ENCODE peak calls at places on chromosome X, in four cellular contexts. J, X, Y and V are unnamed samples.

GRCh38 chrX:97446298-97446882 is 562.7 kb downstream of the RPA4 start:
- DNase-seq in J (no peak), X (no peak), Y (no peak), V (no peak)

GRCh38 chrX:53188763-53189162 is 36.2 kb downstream of the KDM5C start:
- DNase-seq in J (peak; percentile 78), X (no peak), Y (no peak), V (no peak)

GRCh38 chrX:103356023-103356798 is at the start of gene TCEAL9:
- DNase-seq in J (peak; percentile 40), X (peak; percentile 51), Y (peak; percentile 84), V (no peak)

GRCh38 chrX:44898411-44899221 is 25.6 kb downstream of the KDM6A start:
- DNase-seq in J (peak; percentile 57), X (no peak), Y (no peak), V (no peak)

GRCh38 chrX:68841251-68842049 is 12.6 kb downstream of the EFNB1 start:
- DNase-seq in J (no peak), X (no peak), Y (no peak), V (no peak)

GRCh38 chrX:134908235-134908834 is 82.5 kb upstream of the SMIM10 start:
- DNase-seq in J (no peak), X (no peak), Y (no peak), V (no peak)

GRCh38 chrX:135295238-135295943 is 13.9 kb upstream of the ETDC start:
- DNase-seq in J (peak; percentile 60), X (peak; percentile 3), Y (no peak), V (no peak)

GRCh38 chrX:22081475-22082092 is 49.5 kb downstream of the PHEX start:
- DNase-seq in J (peak; percentile 64), X (peak; percentile 20), Y (peak; percentile 54), V (no peak)

GRCh38 chrX:120604359-120604782 is 470 bp downstream of the MCTS1 start:
- DNase-seq in J (peak; percentile 65), X (no peak), Y (no peak), V (no peak)

GRCh38 chrX:19958530-19959486 is 32.1 kb downstream of the BCLAF3 start:
- DNase-seq in J (no peak), X (no peak), Y (no peak), V (no peak)

GRCh38 chrX:69140837-69141236 is 24.4 kb downstream of the PJA1 start:
- DNase-seq in J (no peak), X (no peak), Y (no peak), V (no peak)

GRCh38 chrX:18973527-18974192 is 10.3 kb downstream of the PHKA2 start:
- DNase-seq in J (no peak), X (no peak), Y (no peak), V (no peak)

GRCh38 chrX:66675541-66675940 is 36.7 kb upstream of the EDA2R start:
- DNase-seq in J (no peak), X (no peak), Y (no peak), V (no peak)

GRCh38 chrX:48278958-48279357 is 23.8 kb downstream of the SSX1 start:
- DNase-seq in J (peak; percentile 0), X (no peak), Y (no peak), V (no peak)

GRCh38 chrX:23699636-23700194 is 32.4 kb downstream of the PRDX4 start:
- DNase-seq in J (no peak), X (no peak), Y (peak; percentile 19), V (no peak)

GRCh38 chrX:72306851-72307645 is 1.3 kb upstream of the CITED1 start:
- DNase-seq in J (peak; percentile 34), X (peak; percentile 37), Y (peak; percentile 41), V (no peak)

GRCh38 chrX:43349363-43349762 is 306.7 kb upstream of the MAOA start:
- DNase-seq in J (peak; percentile 65), X (no peak), Y (no peak), V (no peak)

GRCh38 chrX:129750971-129751370 is 12.2 kb downstream of the XPNPEP2 start:
- DNase-seq in J (no peak), X (no peak), Y (no peak), V (no peak)

GRCh38 chrX:109624641-109625311 is at the start of gene KCNE5:
- DNase-seq in J (no peak), X (no peak), Y (no peak), V (no peak)

GRCh38 chrX:27565992-27566391 is 24.2 kb upstream of the DCAF8L2 start:
- DNase-seq in J (no peak), X (peak; percentile 15), Y (no peak), V (no peak)

GRCh38 chrX:101485212-101486064 is at the start of gene ARMCX4:
- DNase-seq in J (peak; percentile 21), X (peak; percentile 26), Y (peak; percentile 57), V (no peak)

GRCh38 chrX:34893741-34894140 is 48.9 kb upstream of the FAM47B start:
- DNase-seq in J (no peak), X (no peak), Y (no peak), V (no peak)

GRCh38 chrX:74420194-74421035 is 878 bp upstream of the SLC16A2 start:
- DNase-seq in J (no peak), X (peak; percentile 16), Y (peak; percentile 78), V (no peak)

GRCh38 chrX:153882086-153882498 is 3.9 kb downstream of the L1CAM start:
- DNase-seq in J (no peak), X (no peak), Y (no peak), V (no peak)

GRCh38 chrX:153476628-153477027 is 6.3 kb upstream of the HAUS7 start:
- DNase-seq in J (no peak), X (no peak), Y (peak; percentile 65), V (no peak)

GRCh38 chrX:35046646-35047231 is 104.1 kb downstream of the FAM47B start:
- DNase-seq in J (no peak), X (no peak), Y (no peak), V (no peak)

GRCh38 chrX:19870710-19871490 is 16.5 kb downstream of the SH3KBP1 start:
- DNase-seq in J (no peak), X (no peak), Y (no peak), V (no peak)

GRCh38 chrX:42714981-42715688 is 62.8 kb downstream of the PPP1R2C start:
- DNase-seq in J (no peak), X (no peak), Y (no peak), V (no peak)

GRCh38 chrX:152850465-152850864 is 19.6 kb downstream of the NSDHL start:
- DNase-seq in J (no peak), X (no peak), Y (no peak), V (no peak)

DNA sequence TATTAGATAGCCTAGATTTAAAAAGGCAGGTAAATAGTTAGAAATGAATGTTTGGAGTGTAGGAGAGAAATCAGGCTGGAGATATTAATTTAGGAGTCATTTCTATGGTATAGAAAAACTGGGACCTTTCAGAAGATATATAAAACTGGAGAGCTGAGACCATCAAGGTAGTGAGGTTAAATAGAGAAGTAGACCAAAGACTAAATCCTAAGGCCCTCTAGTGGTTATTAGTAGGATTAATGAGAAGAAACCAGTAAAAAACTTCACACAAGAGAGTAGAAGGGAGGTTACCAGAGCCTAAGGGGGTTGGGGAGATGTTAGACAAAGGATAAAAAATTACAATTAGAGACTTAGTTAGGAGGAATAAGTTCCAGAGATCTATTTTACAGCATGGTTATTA is 351.0 kb upstream of the SPANXN1 start:
- DNase-seq in J (no peak), X (no peak), Y (no peak), V (no peak)
- TF ChIP-seq CTCF in J (no peak), X (no peak), Y (no peak), V (peak; percentile 16)

GRCh38 chrX:40543661-40544328 is 37.0 kb upstream of the ATP6AP2 start:
- DNase-seq in J (peak; percentile 49), X (peak; percentile 29), Y (peak; percentile 33), V (peak; percentile 51)

GRCh38 chrX:40544343-40545250 is 36.2 kb upstream of the ATP6AP2 start:
- DNase-seq in J (no peak), X (no peak), Y (no peak), V (no peak)

GRCh38 chrX:40542972-40543371 is 37.8 kb upstream of the ATP6AP2 start:
- DNase-seq in J (no peak), X (no peak), Y (no peak), V (no peak)

GRCh38 chrX:40550069-40550468 is 30.7 kb upstream of the ATP6AP2 start:
- DNase-seq in J (no peak), X (no peak), Y (no peak), V (no peak)

DNA sequence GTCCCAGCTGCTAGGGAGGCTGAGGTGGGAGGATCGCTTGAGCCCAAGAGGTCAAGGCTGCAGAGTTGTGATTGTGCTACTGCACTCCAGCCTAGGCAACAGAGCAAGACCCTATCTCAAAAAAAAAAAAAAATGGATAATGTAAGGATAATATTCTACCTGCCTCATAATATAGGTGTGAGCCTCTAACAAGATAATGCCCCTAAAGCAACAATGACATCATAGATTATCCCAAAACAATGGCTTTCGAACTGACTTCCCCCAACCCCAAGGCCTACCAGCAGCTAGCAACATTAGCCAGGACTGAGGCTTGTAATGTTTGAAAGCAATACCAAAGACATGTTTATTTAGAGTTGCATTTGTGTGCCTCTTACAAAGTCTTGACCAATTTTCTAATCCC is 33.9 kb upstream of the ATP6AP2 start:
- DNase-seq in J (no peak), X (no peak), Y (no peak), V (no peak)
- H3K4me3 ChIP-seq in J (no peak overlapping the region), X (no peak overlapping the region), Y (no peak overlapping the region), V (no peak overlapping the region)

DNA sequence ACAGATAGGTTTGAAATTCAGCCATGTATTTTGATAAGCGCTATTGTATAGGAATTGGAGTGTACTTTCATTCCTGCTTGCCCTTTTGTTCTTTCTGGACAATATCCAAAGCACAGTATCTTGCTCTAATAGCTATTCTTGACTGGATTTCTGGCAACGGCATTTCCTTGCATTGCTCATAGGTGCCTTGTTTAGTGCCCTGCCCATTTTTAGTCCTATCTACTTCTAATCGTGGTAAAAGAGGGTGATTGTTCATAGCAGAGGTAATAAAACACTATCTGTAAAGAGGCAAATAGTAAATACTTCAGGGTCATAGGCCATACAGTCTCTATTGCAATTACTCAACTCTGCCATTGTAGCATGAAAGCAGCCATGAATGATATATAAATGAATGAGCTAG is 155.9 kb downstream of the IL1RAPL2 start:
- DNase-seq in J (no peak), X (no peak), Y (no peak), V (no peak)
- TF ChIP-seq CTCF in J (no peak), X (no peak), Y (no peak), V (no peak)

DNA sequence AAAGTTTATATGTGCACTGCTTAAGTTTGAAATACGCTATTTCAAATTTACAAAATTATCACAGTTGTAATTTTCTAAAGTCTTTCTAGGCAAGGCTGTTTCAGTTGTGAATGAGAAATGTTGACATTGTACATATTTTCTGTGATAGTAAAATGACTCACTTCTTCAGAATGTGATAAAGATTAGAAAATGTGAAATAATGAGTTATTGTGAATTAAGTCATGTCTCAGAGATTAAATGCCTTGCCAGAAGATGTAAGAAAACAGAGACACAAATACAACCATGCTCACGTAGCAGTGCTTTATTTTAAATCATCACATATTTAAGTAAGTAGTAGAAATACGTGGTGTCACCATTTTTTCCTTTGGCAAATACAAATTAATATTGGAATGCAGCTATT is 770 bp downstream of the CLCN4 start:
- DNase-seq in J (no peak), X (no peak), Y (no peak), V (no peak)
- H3K4me3 ChIP-seq in J (no peak overlapping the region), X (no peak overlapping the region), Y (no peak overlapping the region), V (peak overlapping the region; percentile 54)

DNA sequence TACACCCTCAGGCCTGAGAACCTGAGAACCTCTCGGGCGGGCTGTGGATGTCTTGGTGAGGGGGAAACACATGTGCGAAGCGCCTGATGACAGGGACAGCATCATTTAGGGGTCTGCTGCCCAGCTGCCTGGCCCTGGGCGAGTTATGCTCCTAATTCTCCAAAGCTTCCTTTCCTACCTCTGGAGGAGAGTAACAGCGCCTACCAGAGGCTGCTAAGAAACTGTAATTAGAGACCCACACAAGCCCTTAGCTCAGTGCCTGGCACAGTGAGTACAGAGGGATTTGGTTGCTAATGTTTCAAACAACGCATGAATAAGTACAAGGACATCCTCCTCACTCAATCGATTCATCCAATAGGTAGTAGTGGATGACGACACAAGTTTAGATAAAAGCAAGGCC is 40.4 kb downstream of the BCOR start:
- DNase-seq in J (no peak), X (no peak), Y (no peak), V (no peak)
- TF ChIP-seq CTCF in J (no peak), X (no peak), Y (no peak), V (peak; percentile 30)